ENCODE peak calls at places on chromosomes 5 and 9, in six cellular contexts. One of them, this sample, is unnamed.

GRCh38 chr5:124661317-124662141 is 84.9 kb downstream of the ZNF608 start:
- DNase-seq in neuronal stem cell: peak
- DNase-seq in IMR-90: peak
- DNase-seq in mesendoderm: peak
- DNase-seq in H9: no peak
- DNase-seq in H1: no peak
- DNase-seq in this sample: peak

GRCh38 chr5:103119067-103119764 is 722 bp downstream of the GIN1 start:
- DNase-seq in neuronal stem cell: peak
- DNase-seq in IMR-90: peak
- DNase-seq in mesendoderm: peak
- DNase-seq in H9: no peak
- DNase-seq in H1: no peak
- DNase-seq in this sample: no peak

GRCh38 chr5:79875230-79875629 is 115.8 kb downstream of the MTX3 start:
- DNase-seq in neuronal stem cell: no peak
- DNase-seq in IMR-90: no peak
- DNase-seq in mesendoderm: no peak
- DNase-seq in H9: no peak
- DNase-seq in H1: no peak
- DNase-seq in this sample: no peak

GRCh38 chr9:81150016-81150625 is 539.2 kb downstream of the TLE1 start:
- DNase-seq in neuronal stem cell: no peak
- DNase-seq in IMR-90: peak
- DNase-seq in mesendoderm: no peak
- DNase-seq in H9: no peak
- DNase-seq in H1: no peak
- DNase-seq in this sample: no peak

GRCh38 chr5:136526798-136527197 is 161.5 kb upstream of the TRPC7 start:
- DNase-seq in neuronal stem cell: no peak
- DNase-seq in IMR-90: no peak
- DNase-seq in mesendoderm: no peak
- DNase-seq in H9: no peak
- DNase-seq in H1: no peak
- DNase-seq in this sample: no peak

GRCh38 chr9:114449236-114449635 is 56.0 kb downstream of the WHRN start:
- DNase-seq in neuronal stem cell: no peak
- DNase-seq in IMR-90: no peak
- DNase-seq in mesendoderm: no peak
- DNase-seq in H9: no peak
- DNase-seq in H1: no peak
- DNase-seq in this sample: no peak

GRCh38 chr5:39100851-39101396 is 26.7 kb upstream of the RICTOR start:
- DNase-seq in neuronal stem cell: no peak
- DNase-seq in IMR-90: peak
- DNase-seq in mesendoderm: peak
- DNase-seq in H9: no peak
- DNase-seq in H1: no peak
- DNase-seq in this sample: peak

GRCh38 chr9:109141375-109141774 is 21.6 kb upstream of the TMEM245 start:
- DNase-seq in neuronal stem cell: no peak
- DNase-seq in IMR-90: no peak
- DNase-seq in mesendoderm: no peak
- DNase-seq in H9: no peak
- DNase-seq in H1: no peak
- DNase-seq in this sample: no peak

GRCh38 chr9:108956098-108956533 is 21.9 kb downstream of the ABITRAM start:
- DNase-seq in neuronal stem cell: no peak
- DNase-seq in IMR-90: no peak
- DNase-seq in mesendoderm: no peak
- DNase-seq in H9: no peak
- DNase-seq in H1: no peak
- DNase-seq in this sample: no peak

GRCh38 chr5:16492398-16493175 is 27.0 kb upstream of the ZNF622 start:
- DNase-seq in neuronal stem cell: no peak
- DNase-seq in IMR-90: peak
- DNase-seq in mesendoderm: peak
- DNase-seq in H9: no peak
- DNase-seq in H1: no peak
- DNase-seq in this sample: peak

GRCh38 chr5:178538624-178539344 is 51.4 kb downstream of the COL23A1 start:
- DNase-seq in neuronal stem cell: no peak
- DNase-seq in IMR-90: no peak
- DNase-seq in mesendoderm: no peak
- DNase-seq in H9: no peak
- DNase-seq in H1: no peak
- DNase-seq in this sample: no peak

GRCh38 chr9:112200699-112201098 is 25.6 kb upstream of the SUSD1 start:
- DNase-seq in neuronal stem cell: no peak
- DNase-seq in IMR-90: no peak
- DNase-seq in mesendoderm: no peak
- DNase-seq in H9: no peak
- DNase-seq in H1: no peak
- DNase-seq in this sample: no peak

GRCh38 chr9:16867571-16868311 is 2.7 kb downstream of the BNC2 start:
- DNase-seq in neuronal stem cell: no peak
- DNase-seq in IMR-90: peak
- DNase-seq in mesendoderm: peak
- DNase-seq in H9: no peak
- DNase-seq in H1: no peak
- DNase-seq in this sample: peak

GRCh38 chr9:98049668-98050067 is 6.9 kb upstream of the NANS start:
- DNase-seq in neuronal stem cell: no peak
- DNase-seq in IMR-90: no peak
- DNase-seq in mesendoderm: no peak
- DNase-seq in H9: no peak
- DNase-seq in H1: no peak
- DNase-seq in this sample: no peak

GRCh38 chr9:112917027-112917986 is 26.6 kb upstream of the SLC46A2 start:
- DNase-seq in neuronal stem cell: no peak
- DNase-seq in IMR-90: no peak
- DNase-seq in mesendoderm: no peak
- DNase-seq in H9: no peak
- DNase-seq in H1: no peak
- DNase-seq in this sample: peak

GRCh38 chr5:129906177-129906887 is 2.1 kb downstream of the CHSY3 start:
- DNase-seq in neuronal stem cell: peak
- DNase-seq in IMR-90: no peak
- DNase-seq in mesendoderm: peak
- DNase-seq in H9: peak
- DNase-seq in H1: peak
- DNase-seq in this sample: no peak

GRCh38 chr5:96080557-96080956 is 118.9 kb upstream of the ELL2 start:
- DNase-seq in neuronal stem cell: no peak
- DNase-seq in IMR-90: peak
- DNase-seq in mesendoderm: peak
- DNase-seq in H9: no peak
- DNase-seq in H1: no peak
- DNase-seq in this sample: no peak

GRCh38 chr5:149271717-149272558 is at the start of gene AFAP1L1:
- DNase-seq in neuronal stem cell: peak
- DNase-seq in IMR-90: peak
- DNase-seq in mesendoderm: peak
- DNase-seq in H9: peak
- DNase-seq in H1: peak
- DNase-seq in this sample: peak

DNA sequence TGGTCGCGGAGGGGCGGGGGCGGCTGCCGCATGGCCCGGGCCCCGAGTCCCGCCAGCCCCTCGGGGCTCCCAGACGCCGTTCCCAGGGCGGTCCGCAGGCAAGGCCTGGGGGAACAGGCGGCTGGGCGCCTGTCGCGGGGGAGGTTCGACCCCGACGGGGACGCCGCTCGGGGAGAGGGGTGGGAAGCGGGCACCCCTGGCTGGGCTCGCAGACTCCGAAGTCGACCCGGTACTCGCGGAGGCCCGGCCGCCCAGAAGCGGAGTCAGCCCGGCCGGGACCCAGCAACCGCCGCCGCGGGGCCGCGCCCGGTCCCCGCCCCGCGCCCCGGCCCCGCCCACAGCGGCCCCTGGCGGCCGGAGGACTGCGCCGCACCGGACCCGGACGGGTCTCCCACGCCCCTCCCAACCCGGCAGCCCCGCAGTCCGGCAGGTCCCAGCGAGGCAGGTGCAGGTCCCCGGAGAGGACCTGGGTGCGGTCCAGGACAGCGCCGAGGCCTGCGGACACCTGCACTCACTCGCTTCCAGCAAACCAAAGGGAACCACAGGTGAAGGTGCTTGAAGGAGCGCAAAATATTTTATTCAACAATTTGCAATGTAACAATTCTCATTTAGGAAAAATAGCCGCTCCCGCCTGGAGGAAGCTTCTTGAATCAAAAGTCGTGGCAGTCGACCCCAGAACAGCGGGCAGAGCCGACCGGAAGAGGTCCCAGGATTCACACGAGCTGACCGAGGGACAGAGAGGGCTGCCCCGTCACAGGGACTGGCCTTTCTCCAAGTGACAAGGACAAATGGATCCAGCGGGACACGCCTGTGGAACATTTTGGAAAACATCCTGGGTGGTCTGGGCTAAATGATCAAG is at the start of gene INPP5E:
- DNase-seq in neuronal stem cell: peak
- DNase-seq in IMR-90: peak
- DNase-seq in mesendoderm: peak
- DNase-seq in H9: peak
- DNase-seq in H1: peak
- DNase-seq in this sample: peak
- H3K23ac ChIP-seq in neuronal stem cell: peak
- H3K23ac ChIP-seq in IMR-90: peak
- H3K23ac ChIP-seq in mesendoderm: peak
- H3K23ac ChIP-seq in H9: no peak
- H3K23ac ChIP-seq in H1: no peak
- H3K23ac ChIP-seq in this sample: no peak

DNA sequence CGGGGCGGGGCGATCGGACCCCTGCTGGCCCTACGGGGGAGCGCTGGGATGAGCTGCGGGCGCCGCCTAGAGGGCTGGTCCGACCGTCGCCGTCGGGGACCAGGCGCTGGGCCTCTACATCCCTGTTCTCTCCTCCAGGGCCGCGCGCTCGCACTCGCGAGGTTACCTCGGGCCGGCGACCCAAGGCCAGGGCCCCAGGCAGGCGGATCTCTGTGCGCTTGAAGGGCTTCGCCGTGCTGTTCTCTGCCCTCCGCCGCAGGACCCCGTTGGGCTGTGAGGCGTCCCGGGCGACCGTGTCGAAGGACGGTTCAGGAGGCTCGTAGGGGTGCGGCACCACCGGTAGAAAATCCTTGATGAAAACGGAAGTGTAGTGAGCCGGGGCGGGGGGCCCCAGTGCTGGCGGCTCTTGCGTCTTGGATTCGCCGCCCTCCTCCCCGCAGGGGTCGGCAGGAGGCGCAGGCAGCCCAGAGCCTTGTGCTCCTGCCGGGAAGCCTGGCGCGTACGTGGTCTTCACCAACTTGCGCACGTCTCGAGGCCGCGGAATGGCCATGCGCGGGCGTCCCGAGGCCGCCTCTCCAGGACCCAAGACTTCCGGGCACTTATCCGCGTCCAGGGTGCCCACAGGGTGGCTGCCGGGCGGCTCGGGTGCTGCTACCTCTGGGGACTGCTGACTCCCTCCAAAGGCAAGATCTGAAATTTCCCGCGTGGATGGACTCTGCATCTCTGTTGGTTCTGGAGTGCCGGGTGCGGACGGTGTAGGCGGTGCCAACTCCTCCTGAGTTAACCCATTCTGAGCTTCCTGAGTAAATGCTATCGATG is 2.0 kb downstream of the PROB1 start:
- DNase-seq in neuronal stem cell: no peak
- DNase-seq in IMR-90: no peak
- DNase-seq in mesendoderm: peak
- DNase-seq in H9: peak
- DNase-seq in H1: peak
- DNase-seq in this sample: no peak
- H3K23ac ChIP-seq in neuronal stem cell: peak
- H3K23ac ChIP-seq in IMR-90: no peak
- H3K23ac ChIP-seq in mesendoderm: no peak
- H3K23ac ChIP-seq in H9: no peak
- H3K23ac ChIP-seq in H1: no peak
- H3K23ac ChIP-seq in this sample: no peak

GRCh38 chr9:14322211-14323082 is 8.5 kb upstream of the NFIB start:
- DNase-seq in neuronal stem cell: peak
- DNase-seq in IMR-90: peak
- DNase-seq in mesendoderm: peak
- DNase-seq in H9: peak
- DNase-seq in H1: peak
- DNase-seq in this sample: peak
- H3K23ac ChIP-seq in neuronal stem cell: peak
- H3K23ac ChIP-seq in IMR-90: peak
- H3K23ac ChIP-seq in mesendoderm: peak
- H3K23ac ChIP-seq in H9: no peak
- H3K23ac ChIP-seq in H1: no peak
- H3K23ac ChIP-seq in this sample: no peak

DNA sequence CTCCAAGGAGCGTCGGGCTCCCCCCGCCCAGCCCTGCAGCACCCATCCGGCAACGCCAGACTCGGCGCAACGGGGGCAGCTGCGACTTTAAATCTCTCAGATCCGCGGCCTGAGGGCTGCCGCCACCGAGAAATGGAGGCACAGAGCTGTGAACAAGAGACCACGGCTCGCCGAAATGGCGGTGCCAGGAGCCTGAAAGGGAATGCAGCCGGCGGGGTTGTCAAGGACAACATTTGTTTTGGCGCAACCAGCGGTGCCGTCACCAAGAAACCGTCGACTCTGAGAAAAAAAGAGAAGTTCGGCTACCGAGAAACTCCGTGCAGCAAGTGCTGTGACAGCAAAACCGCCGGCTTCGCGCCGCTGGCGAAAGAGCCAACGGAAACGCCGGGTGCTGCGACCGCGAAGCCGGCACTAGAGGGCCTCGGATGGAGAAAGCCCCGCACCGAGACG is 2.1 kb upstream of the ANXA2R start:
- DNase-seq in neuronal stem cell: peak
- DNase-seq in IMR-90: peak
- DNase-seq in mesendoderm: peak
- DNase-seq in H9: peak
- DNase-seq in H1: peak
- DNase-seq in this sample: peak
- H3K23ac ChIP-seq in neuronal stem cell: peak
- H3K23ac ChIP-seq in IMR-90: peak
- H3K23ac ChIP-seq in mesendoderm: no peak
- H3K23ac ChIP-seq in H9: no peak
- H3K23ac ChIP-seq in H1: no peak
- H3K23ac ChIP-seq in this sample: no peak

This sample was measured in trophoblast cell.